ENCODE peak calls at places on chromosomes 7 and 10, in seven cellular contexts. One of them, this sample, is unnamed. For H3K4me1 and H3K9me3, the result is how much of the 10 kb centered on the place peaks cover.

GRCh38 chr10:46321770-46322169 is 35.0 kb downstream of the ANTXRL start:
- DNase-seq in GM12878: no peak
- DNase-seq in fibroblast of lung: no peak
- DNase-seq in CD8-positive, alpha-beta T cell: no peak
- DNase-seq in Caco-2: no peak
- DNase-seq in heart right ventricle: no peak
- DNase-seq in right atrium auricular region: no peak
- DNase-seq in this sample: no peak

GRCh38 chr7:121485457-121486243 is 89.5 kb upstream of the FAM3C start:
- DNase-seq in GM12878: no peak
- DNase-seq in fibroblast of lung: peak
- DNase-seq in CD8-positive, alpha-beta T cell: no peak
- DNase-seq in Caco-2: no peak
- DNase-seq in heart right ventricle: peak
- DNase-seq in right atrium auricular region: peak
- DNase-seq in this sample: peak

GRCh38 chr10:21315321-21316220 is 209.9 kb downstream of the SKIDA1 start:
- DNase-seq in GM12878: no peak
- DNase-seq in fibroblast of lung: peak
- DNase-seq in CD8-positive, alpha-beta T cell: no peak
- DNase-seq in Caco-2: peak
- DNase-seq in heart right ventricle: peak
- DNase-seq in right atrium auricular region: peak
- DNase-seq in this sample: peak

GRCh38 chr7:99447943-99448342 is 9.2 kb downstream of the CPSF4 start:
- DNase-seq in GM12878: no peak
- DNase-seq in fibroblast of lung: no peak
- DNase-seq in CD8-positive, alpha-beta T cell: no peak
- DNase-seq in Caco-2: no peak
- DNase-seq in heart right ventricle: no peak
- DNase-seq in right atrium auricular region: no peak
- DNase-seq in this sample: no peak

GRCh38 chr7:1516586-1517251 is 12.5 kb upstream of the INTS1 start:
- DNase-seq in GM12878: no peak
- DNase-seq in fibroblast of lung: no peak
- DNase-seq in CD8-positive, alpha-beta T cell: no peak
- DNase-seq in Caco-2: no peak
- DNase-seq in heart right ventricle: no peak
- DNase-seq in right atrium auricular region: no peak
- DNase-seq in this sample: no peak

GRCh38 chr7:88306590-88307048 is at the start of gene STEAP4:
- DNase-seq in GM12878: no peak
- DNase-seq in fibroblast of lung: peak
- DNase-seq in CD8-positive, alpha-beta T cell: no peak
- DNase-seq in Caco-2: peak
- DNase-seq in heart right ventricle: peak
- DNase-seq in right atrium auricular region: peak
- DNase-seq in this sample: peak

GRCh38 chr7:22442187-22442886 is 57.7 kb downstream of the STEAP1B start:
- DNase-seq in GM12878: no peak
- DNase-seq in fibroblast of lung: no peak
- DNase-seq in CD8-positive, alpha-beta T cell: no peak
- DNase-seq in Caco-2: no peak
- DNase-seq in heart right ventricle: no peak
- DNase-seq in right atrium auricular region: no peak
- DNase-seq in this sample: no peak

GRCh38 chr7:28207486-28208158 is 27.0 kb upstream of the JAZF1 start:
- DNase-seq in GM12878: peak
- DNase-seq in fibroblast of lung: peak
- DNase-seq in CD8-positive, alpha-beta T cell: no peak
- DNase-seq in Caco-2: no peak
- DNase-seq in heart right ventricle: no peak
- DNase-seq in right atrium auricular region: no peak
- DNase-seq in this sample: no peak

GRCh38 chr7:95859434-95859833 is 87.1 kb downstream of the DYNC1I1 start:
- DNase-seq in GM12878: no peak
- DNase-seq in fibroblast of lung: peak
- DNase-seq in CD8-positive, alpha-beta T cell: no peak
- DNase-seq in Caco-2: no peak
- DNase-seq in heart right ventricle: no peak
- DNase-seq in right atrium auricular region: no peak
- DNase-seq in this sample: no peak

GRCh38 chr10:60123172-60123571 is 216.8 kb upstream of the CCDC6 start:
- DNase-seq in GM12878: no peak
- DNase-seq in fibroblast of lung: peak
- DNase-seq in CD8-positive, alpha-beta T cell: no peak
- DNase-seq in Caco-2: no peak
- DNase-seq in heart right ventricle: no peak
- DNase-seq in right atrium auricular region: no peak
- DNase-seq in this sample: peak

GRCh38 chr10:99337261-99337905 is 8.2 kb downstream of the CNNM1 start:
- DNase-seq in GM12878: no peak
- DNase-seq in fibroblast of lung: no peak
- DNase-seq in CD8-positive, alpha-beta T cell: no peak
- DNase-seq in Caco-2: no peak
- DNase-seq in heart right ventricle: no peak
- DNase-seq in right atrium auricular region: no peak
- DNase-seq in this sample: no peak

GRCh38 chr7:98875501-98875900 is 2.8 kb upstream of the TRRAP start:
- DNase-seq in GM12878: no peak
- DNase-seq in fibroblast of lung: no peak
- DNase-seq in CD8-positive, alpha-beta T cell: no peak
- DNase-seq in Caco-2: no peak
- DNase-seq in heart right ventricle: no peak
- DNase-seq in right atrium auricular region: no peak
- DNase-seq in this sample: no peak

GRCh38 chr7:95104739-95105138 is 197.3 kb downstream of the PPP1R9A start:
- DNase-seq in GM12878: no peak
- DNase-seq in fibroblast of lung: peak
- DNase-seq in CD8-positive, alpha-beta T cell: no peak
- DNase-seq in Caco-2: no peak
- DNase-seq in heart right ventricle: no peak
- DNase-seq in right atrium auricular region: no peak
- DNase-seq in this sample: peak

DNA sequence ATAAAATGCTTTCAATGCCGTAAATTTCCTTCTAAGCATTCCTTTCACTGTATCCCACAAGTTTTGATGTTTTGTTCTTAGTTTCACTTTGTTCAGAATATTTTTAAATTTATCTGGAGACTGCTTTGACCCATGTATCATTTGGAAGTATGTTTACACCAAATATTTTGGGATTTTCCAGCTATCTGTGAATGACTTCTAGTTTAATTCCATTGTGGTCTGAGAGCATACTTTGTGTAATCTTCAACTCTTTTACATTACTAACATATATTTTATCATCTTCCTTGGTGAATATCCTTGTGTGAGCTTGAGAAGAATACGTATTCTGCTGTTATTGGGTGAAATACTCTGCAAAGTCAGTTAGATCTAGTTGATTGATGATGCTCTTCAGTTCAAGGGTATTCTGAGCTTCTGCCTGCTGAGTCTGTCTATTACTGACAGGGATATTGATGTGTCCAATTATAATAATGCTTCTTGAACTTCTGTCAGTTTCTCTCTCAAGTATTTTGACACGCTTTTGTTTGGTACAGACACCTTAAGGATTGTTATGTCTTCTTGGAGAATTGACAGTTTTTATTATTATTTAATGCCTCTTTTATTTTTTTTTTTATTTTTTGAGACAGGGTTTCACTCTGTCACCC is 31.6 kb downstream of the MKLN1 start:
- DNase-seq in GM12878: no peak
- DNase-seq in fibroblast of lung: peak
- DNase-seq in CD8-positive, alpha-beta T cell: no peak
- DNase-seq in Caco-2: no peak
- DNase-seq in heart right ventricle: no peak
- DNase-seq in right atrium auricular region: no peak
- DNase-seq in this sample: no peak
- H3K4me1 ChIP-seq in GM12878: under half
- H3K4me1 ChIP-seq in fibroblast of lung: under half
- H3K4me1 ChIP-seq in CD8-positive, alpha-beta T cell: half or more
- H3K4me1 ChIP-seq in Caco-2: under half
- H3K4me1 ChIP-seq in heart right ventricle: half or more
- H3K4me1 ChIP-seq in right atrium auricular region: half or more
- H3K4me1 ChIP-seq in this sample: under half

DNA sequence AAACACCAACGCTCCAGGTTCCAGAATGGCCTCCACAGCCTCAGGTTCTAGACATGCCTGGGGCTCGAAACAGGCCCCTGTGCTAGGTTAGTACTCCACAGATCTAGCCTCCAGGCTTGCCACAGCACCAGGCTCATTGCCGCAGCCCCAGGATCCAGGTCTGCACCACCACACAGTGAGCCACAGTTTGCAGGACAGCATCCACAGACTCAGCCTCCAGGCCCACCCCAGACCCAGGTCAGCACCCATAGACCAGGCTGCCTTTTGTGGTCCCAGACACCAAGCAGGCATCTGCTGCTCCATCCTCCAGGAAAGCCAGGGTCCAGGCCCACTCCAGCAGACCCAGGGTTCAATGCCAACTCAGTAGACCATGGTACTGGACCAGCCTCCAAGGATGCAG is 132.3 kb upstream of the VSTM2A start:
- DNase-seq in GM12878: no peak
- DNase-seq in fibroblast of lung: no peak
- DNase-seq in CD8-positive, alpha-beta T cell: no peak
- DNase-seq in Caco-2: no peak
- DNase-seq in heart right ventricle: peak
- DNase-seq in right atrium auricular region: no peak
- DNase-seq in this sample: no peak
- H3K9me3 ChIP-seq in GM12878: under half
- H3K9me3 ChIP-seq in fibroblast of lung: under half
- H3K9me3 ChIP-seq in CD8-positive, alpha-beta T cell: under half
- H3K9me3 ChIP-seq in Caco-2: under half
- H3K9me3 ChIP-seq in heart right ventricle: half or more
- H3K9me3 ChIP-seq in right atrium auricular region: under half
- H3K9me3 ChIP-seq in this sample: under half

GRCh38 chr10:86583983-86584382 is 62.4 kb upstream of the WAPL start:
- DNase-seq in GM12878: no peak
- DNase-seq in fibroblast of lung: no peak
- DNase-seq in CD8-positive, alpha-beta T cell: no peak
- DNase-seq in Caco-2: peak
- DNase-seq in heart right ventricle: no peak
- DNase-seq in right atrium auricular region: no peak
- DNase-seq in this sample: no peak
- TF ChIP-seq CTCF in GM12878: peak
- TF ChIP-seq CTCF in fibroblast of lung: no peak
- TF ChIP-seq CTCF in CD8-positive, alpha-beta T cell: no peak
- TF ChIP-seq CTCF in Caco-2: peak
- TF ChIP-seq CTCF in heart right ventricle: no peak
- TF ChIP-seq CTCF in right atrium auricular region: no peak
- TF ChIP-seq CTCF in this sample: no peak

GRCh38 chr10:8998751-8999150 is 944.3 kb downstream of the GATA3 start:
- DNase-seq in GM12878: no peak
- DNase-seq in fibroblast of lung: peak
- DNase-seq in CD8-positive, alpha-beta T cell: no peak
- DNase-seq in Caco-2: no peak
- DNase-seq in heart right ventricle: no peak
- DNase-seq in right atrium auricular region: no peak
- DNase-seq in this sample: no peak
- H3K4me1 ChIP-seq in GM12878: under half
- H3K4me1 ChIP-seq in fibroblast of lung: under half
- H3K4me1 ChIP-seq in CD8-positive, alpha-beta T cell: under half
- H3K4me1 ChIP-seq in Caco-2: under half
- H3K4me1 ChIP-seq in heart right ventricle: under half
- H3K4me1 ChIP-seq in right atrium auricular region: under half
- H3K4me1 ChIP-seq in this sample: under half

DNA sequence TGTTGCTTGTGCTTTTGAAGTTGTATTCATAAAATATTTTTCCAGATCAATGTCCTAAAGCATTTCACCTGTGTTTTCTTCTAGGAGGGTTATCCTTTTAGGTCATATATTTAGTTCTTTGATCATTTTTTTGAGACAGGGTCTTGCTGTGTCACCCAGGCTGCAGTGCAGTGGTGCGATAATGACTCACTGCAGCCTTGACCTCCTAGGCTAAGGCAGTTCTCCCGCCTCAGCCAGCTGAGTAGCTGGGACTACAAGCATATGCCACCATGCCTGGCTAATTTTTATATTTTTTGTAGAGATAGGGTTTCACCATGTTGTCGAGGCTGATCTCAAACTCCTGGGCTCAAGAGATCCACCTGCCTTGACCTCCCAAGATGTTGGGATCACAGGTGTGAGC is 315.8 kb upstream of the KAT6B start:
- DNase-seq in GM12878: no peak
- DNase-seq in fibroblast of lung: no peak
- DNase-seq in CD8-positive, alpha-beta T cell: no peak
- DNase-seq in Caco-2: no peak
- DNase-seq in heart right ventricle: no peak
- DNase-seq in right atrium auricular region: no peak
- DNase-seq in this sample: no peak
- H3K9me3 ChIP-seq in GM12878: under half
- H3K9me3 ChIP-seq in fibroblast of lung: under half
- H3K9me3 ChIP-seq in CD8-positive, alpha-beta T cell: under half
- H3K9me3 ChIP-seq in Caco-2: under half
- H3K9me3 ChIP-seq in heart right ventricle: under half
- H3K9me3 ChIP-seq in right atrium auricular region: under half
- H3K9me3 ChIP-seq in this sample: under half